ENCODE peak calls at places on chromosomes 7 and 10, in eight cellular contexts. One of them, this sample, is unnamed.

GRCh38 chr7:57651006-57651405 is 201.0 kb downstream of the ZNF716 start:
- DNase-seq in endothelial cell of umbilical vein: no peak
- DNase-seq in AG04450: no peak
- DNase-seq in colonic mucosa: no peak
- DNase-seq in suprapubic skin: no peak
- DNase-seq in right atrium auricular region: no peak
- DNase-seq in CD8-positive, alpha-beta T cell: no peak
- DNase-seq in gastrocnemius medialis: no peak
- DNase-seq in this sample: no peak

GRCh38 chr7:149883452-149883861 is 9.7 kb downstream of the ATP6V0E2 start:
- DNase-seq in endothelial cell of umbilical vein: peak
- DNase-seq in AG04450: no peak
- DNase-seq in colonic mucosa: peak
- DNase-seq in suprapubic skin: no peak
- DNase-seq in right atrium auricular region: no peak
- DNase-seq in CD8-positive, alpha-beta T cell: no peak
- DNase-seq in gastrocnemius medialis: no peak
- DNase-seq in this sample: peak

GRCh38 chr10:119079572-119080520 is 771 bp downstream of the EIF3A start:
- DNase-seq in endothelial cell of umbilical vein: peak
- DNase-seq in AG04450: peak
- DNase-seq in colonic mucosa: peak
- DNase-seq in suprapubic skin: peak
- DNase-seq in right atrium auricular region: peak
- DNase-seq in CD8-positive, alpha-beta T cell: peak
- DNase-seq in gastrocnemius medialis: peak
- DNase-seq in this sample: peak

GRCh38 chr7:91915401-91916067 is 25.1 kb upstream of the AKAP9 start:
- DNase-seq in endothelial cell of umbilical vein: no peak
- DNase-seq in AG04450: no peak
- DNase-seq in colonic mucosa: no peak
- DNase-seq in suprapubic skin: no peak
- DNase-seq in right atrium auricular region: no peak
- DNase-seq in CD8-positive, alpha-beta T cell: no peak
- DNase-seq in gastrocnemius medialis: no peak
- DNase-seq in this sample: no peak

GRCh38 chr10:97117372-97117771 is 68.4 kb downstream of the SLIT1 start:
- DNase-seq in endothelial cell of umbilical vein: peak
- DNase-seq in AG04450: no peak
- DNase-seq in colonic mucosa: peak
- DNase-seq in suprapubic skin: no peak
- DNase-seq in right atrium auricular region: no peak
- DNase-seq in CD8-positive, alpha-beta T cell: no peak
- DNase-seq in gastrocnemius medialis: no peak
- DNase-seq in this sample: no peak

GRCh38 chr7:132907380-132907940 is 174.4 kb downstream of the CHCHD3 start:
- DNase-seq in endothelial cell of umbilical vein: no peak
- DNase-seq in AG04450: no peak
- DNase-seq in colonic mucosa: no peak
- DNase-seq in suprapubic skin: no peak
- DNase-seq in right atrium auricular region: no peak
- DNase-seq in CD8-positive, alpha-beta T cell: no peak
- DNase-seq in gastrocnemius medialis: no peak
- DNase-seq in this sample: no peak

GRCh38 chr7:37440738-37441404 is 7.8 kb downstream of the ELMO1 start:
- DNase-seq in endothelial cell of umbilical vein: peak
- DNase-seq in AG04450: no peak
- DNase-seq in colonic mucosa: no peak
- DNase-seq in suprapubic skin: no peak
- DNase-seq in right atrium auricular region: no peak
- DNase-seq in CD8-positive, alpha-beta T cell: no peak
- DNase-seq in gastrocnemius medialis: no peak
- DNase-seq in this sample: peak

GRCh38 chr7:102983602-102984001 is 70.8 kb downstream of the LRRC17 start:
- DNase-seq in endothelial cell of umbilical vein: no peak
- DNase-seq in AG04450: no peak
- DNase-seq in colonic mucosa: no peak
- DNase-seq in suprapubic skin: no peak
- DNase-seq in right atrium auricular region: no peak
- DNase-seq in CD8-positive, alpha-beta T cell: no peak
- DNase-seq in gastrocnemius medialis: no peak
- DNase-seq in this sample: no peak

GRCh38 chr7:95642173-95642572 is 45.9 kb upstream of the PDK4 start:
- DNase-seq in endothelial cell of umbilical vein: no peak
- DNase-seq in AG04450: no peak
- DNase-seq in colonic mucosa: no peak
- DNase-seq in suprapubic skin: no peak
- DNase-seq in right atrium auricular region: no peak
- DNase-seq in CD8-positive, alpha-beta T cell: no peak
- DNase-seq in gastrocnemius medialis: no peak
- DNase-seq in this sample: no peak

GRCh38 chr7:36275735-36276284 is 113.9 kb upstream of the ANLN start:
- DNase-seq in endothelial cell of umbilical vein: no peak
- DNase-seq in AG04450: no peak
- DNase-seq in colonic mucosa: peak
- DNase-seq in suprapubic skin: no peak
- DNase-seq in right atrium auricular region: no peak
- DNase-seq in CD8-positive, alpha-beta T cell: no peak
- DNase-seq in gastrocnemius medialis: no peak
- DNase-seq in this sample: no peak

GRCh38 chr7:149598721-149599308 is 101.2 kb upstream of the ZNF746 start:
- DNase-seq in endothelial cell of umbilical vein: peak
- DNase-seq in AG04450: no peak
- DNase-seq in colonic mucosa: peak
- DNase-seq in suprapubic skin: no peak
- DNase-seq in right atrium auricular region: no peak
- DNase-seq in CD8-positive, alpha-beta T cell: no peak
- DNase-seq in gastrocnemius medialis: no peak
- DNase-seq in this sample: no peak

GRCh38 chr7:4665661-4666060 is 16.4 kb upstream of the FOXK1 start:
- DNase-seq in endothelial cell of umbilical vein: peak
- DNase-seq in AG04450: peak
- DNase-seq in colonic mucosa: no peak
- DNase-seq in suprapubic skin: no peak
- DNase-seq in right atrium auricular region: no peak
- DNase-seq in CD8-positive, alpha-beta T cell: no peak
- DNase-seq in gastrocnemius medialis: no peak
- DNase-seq in this sample: no peak
- H3K27ac ChIP-seq in endothelial cell of umbilical vein: peak
- H3K27ac ChIP-seq in AG04450: peak
- H3K27ac ChIP-seq in colonic mucosa: no peak
- H3K27ac ChIP-seq in suprapubic skin: no peak
- H3K27ac ChIP-seq in right atrium auricular region: peak
- H3K27ac ChIP-seq in CD8-positive, alpha-beta T cell: no peak
- H3K27ac ChIP-seq in gastrocnemius medialis: no peak
- H3K27ac ChIP-seq in this sample: no peak

GRCh38 chr7:44565795-44566559 is 7.7 kb downstream of the DDX56 start:
- DNase-seq in endothelial cell of umbilical vein: no peak
- DNase-seq in AG04450: no peak
- DNase-seq in colonic mucosa: no peak
- DNase-seq in suprapubic skin: peak
- DNase-seq in right atrium auricular region: no peak
- DNase-seq in CD8-positive, alpha-beta T cell: no peak
- DNase-seq in gastrocnemius medialis: no peak
- DNase-seq in this sample: no peak
- TF ChIP-seq CTCF in endothelial cell of umbilical vein: no peak
- TF ChIP-seq CTCF in AG04450: no peak
- TF ChIP-seq CTCF in colonic mucosa: no peak
- TF ChIP-seq CTCF in suprapubic skin: no peak
- TF ChIP-seq CTCF in right atrium auricular region: no peak
- TF ChIP-seq CTCF in CD8-positive, alpha-beta T cell: no peak
- TF ChIP-seq CTCF in gastrocnemius medialis: peak
- TF ChIP-seq CTCF in this sample: peak

GRCh38 chr7:114930107-114930521 is 8.2 kb downstream of the MDFIC start:
- DNase-seq in endothelial cell of umbilical vein: no peak
- DNase-seq in AG04450: no peak
- DNase-seq in colonic mucosa: no peak
- DNase-seq in suprapubic skin: no peak
- DNase-seq in right atrium auricular region: no peak
- DNase-seq in CD8-positive, alpha-beta T cell: no peak
- DNase-seq in gastrocnemius medialis: no peak
- DNase-seq in this sample: no peak
- H3K27ac ChIP-seq in endothelial cell of umbilical vein: no peak
- H3K27ac ChIP-seq in AG04450: no peak
- H3K27ac ChIP-seq in colonic mucosa: no peak
- H3K27ac ChIP-seq in suprapubic skin: no peak
- H3K27ac ChIP-seq in right atrium auricular region: no peak
- H3K27ac ChIP-seq in CD8-positive, alpha-beta T cell: no peak
- H3K27ac ChIP-seq in gastrocnemius medialis: no peak
- H3K27ac ChIP-seq in this sample: no peak

DNA sequence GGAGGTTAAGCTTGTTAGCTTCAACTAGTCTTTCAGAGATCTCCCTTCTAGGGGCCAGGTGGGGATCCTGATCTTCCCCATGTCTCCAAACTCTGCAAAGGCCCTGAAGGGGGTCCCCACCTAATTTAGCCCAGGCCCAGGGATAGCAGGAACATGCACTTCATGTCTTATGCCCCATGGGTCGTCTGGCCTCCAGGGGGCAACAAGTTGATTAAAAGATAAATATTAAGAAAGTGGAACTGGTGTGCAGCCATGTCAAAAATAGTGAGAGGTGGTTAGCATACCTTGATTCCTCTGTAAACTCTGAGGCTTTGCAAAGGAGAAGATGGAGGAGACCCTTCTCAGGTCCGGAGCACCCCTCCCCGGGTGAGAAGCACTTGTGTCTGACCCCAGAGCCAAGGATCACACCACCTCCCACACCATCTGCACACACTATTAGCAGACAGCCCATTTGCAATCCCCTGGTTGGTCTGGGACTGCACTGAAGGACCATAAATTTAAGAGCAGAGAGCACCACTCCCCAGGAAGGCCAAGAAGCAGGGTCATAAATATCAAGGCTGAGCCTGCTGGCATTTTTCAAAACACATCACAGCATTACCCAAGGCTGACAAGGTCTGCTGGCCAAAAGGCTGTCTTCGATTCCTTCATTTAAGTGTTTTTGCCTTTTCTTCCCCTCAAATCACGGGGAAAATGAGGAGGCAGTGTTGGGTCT is 44.2 kb upstream of the LRRC18 start:
- DNase-seq in endothelial cell of umbilical vein: no peak
- DNase-seq in AG04450: no peak
- DNase-seq in colonic mucosa: no peak
- DNase-seq in suprapubic skin: no peak
- DNase-seq in right atrium auricular region: no peak
- DNase-seq in CD8-positive, alpha-beta T cell: no peak
- DNase-seq in gastrocnemius medialis: no peak
- DNase-seq in this sample: no peak
- TF ChIP-seq CTCF in endothelial cell of umbilical vein: no peak
- TF ChIP-seq CTCF in AG04450: no peak
- TF ChIP-seq CTCF in colonic mucosa: no peak
- TF ChIP-seq CTCF in suprapubic skin: no peak
- TF ChIP-seq CTCF in right atrium auricular region: no peak
- TF ChIP-seq CTCF in CD8-positive, alpha-beta T cell: no peak
- TF ChIP-seq CTCF in gastrocnemius medialis: no peak
- TF ChIP-seq CTCF in this sample: no peak